ENCODE peak calls at places on chromosomes 6 and 20, in six cellular contexts. One of them, this sample, is unnamed.

GRCh38 chr20:4065405-4065841 is 50.1 kb upstream of the RNF24 start:
- DNase-seq in GM18507: no peak
- DNase-seq in DMS153: no peak
- DNase-seq in stimulated activated CD4-positive, alpha-beta T cell treated with anti-CD3 and anti-CD28 coated beads, Interleukin-15, amount 100 ng/mL, for 24 hours: no peak
- DNase-seq in ureter: no peak
- DNase-seq in activated gamma-delta T cell treated with Interleukin-2 at 50 U/mL for 16 hours: no peak
- DNase-seq in this sample: peak

GRCh38 chr6:6547111-6547879 is 41.2 kb upstream of the LY86 start:
- DNase-seq in DMS153: peak
- DNase-seq in GM18507: peak
- DNase-seq in activated gamma-delta T cell treated with Interleukin-2 at 50 U/mL for 16 hours: peak
- DNase-seq in stimulated activated CD4-positive, alpha-beta T cell treated with anti-CD3 and anti-CD28 coated beads, Interleukin-15, amount 100 ng/mL, for 24 hours: peak
- DNase-seq in ureter: peak
- DNase-seq in this sample: peak

GRCh38 chr20:44071057-44071456 is 115.9 kb downstream of the JPH2 start:
- DNase-seq in DMS153: no peak
- DNase-seq in stimulated activated CD4-positive, alpha-beta T cell treated with anti-CD3 and anti-CD28 coated beads, Interleukin-15, amount 100 ng/mL, for 24 hours: no peak
- DNase-seq in GM18507: no peak
- DNase-seq in activated gamma-delta T cell treated with Interleukin-2 at 50 U/mL for 16 hours: no peak
- DNase-seq in ureter: peak
- DNase-seq in this sample: no peak

GRCh38 chr20:18144541-18145099 is 7.0 kb downstream of the KAT14 start:
- DNase-seq in DMS153: no peak
- DNase-seq in activated gamma-delta T cell treated with Interleukin-2 at 50 U/mL for 16 hours: no peak
- DNase-seq in GM18507: no peak
- DNase-seq in ureter: no peak
- DNase-seq in stimulated activated CD4-positive, alpha-beta T cell treated with anti-CD3 and anti-CD28 coated beads, Interleukin-15, amount 100 ng/mL, for 24 hours: no peak
- DNase-seq in this sample: no peak

GRCh38 chr6:9103876-9104521 is 668.7 kb upstream of the SLC35B3 start:
- DNase-seq in GM18507: no peak
- DNase-seq in DMS153: no peak
- DNase-seq in ureter: no peak
- DNase-seq in activated gamma-delta T cell treated with Interleukin-2 at 50 U/mL for 16 hours: no peak
- DNase-seq in stimulated activated CD4-positive, alpha-beta T cell treated with anti-CD3 and anti-CD28 coated beads, Interleukin-15, amount 100 ng/mL, for 24 hours: no peak
- DNase-seq in this sample: no peak

GRCh38 chr6:38973178-38974057 is 75.2 kb upstream of the GLP1R start:
- DNase-seq in activated gamma-delta T cell treated with Interleukin-2 at 50 U/mL for 16 hours: no peak
- DNase-seq in DMS153: peak
- DNase-seq in GM18507: no peak
- DNase-seq in stimulated activated CD4-positive, alpha-beta T cell treated with anti-CD3 and anti-CD28 coated beads, Interleukin-15, amount 100 ng/mL, for 24 hours: peak
- DNase-seq in ureter: no peak
- DNase-seq in this sample: peak

GRCh38 chr6:154921482-154921881 is 73.6 kb upstream of the TIAM2 start:
- DNase-seq in activated gamma-delta T cell treated with Interleukin-2 at 50 U/mL for 16 hours: no peak
- DNase-seq in ureter: no peak
- DNase-seq in DMS153: no peak
- DNase-seq in stimulated activated CD4-positive, alpha-beta T cell treated with anti-CD3 and anti-CD28 coated beads, Interleukin-15, amount 100 ng/mL, for 24 hours: no peak
- DNase-seq in GM18507: no peak
- DNase-seq in this sample: no peak

GRCh38 chr6:150741633-150742200 is 123.8 kb upstream of the MTHFD1L start:
- DNase-seq in GM18507: no peak
- DNase-seq in DMS153: no peak
- DNase-seq in stimulated activated CD4-positive, alpha-beta T cell treated with anti-CD3 and anti-CD28 coated beads, Interleukin-15, amount 100 ng/mL, for 24 hours: peak
- DNase-seq in ureter: no peak
- DNase-seq in activated gamma-delta T cell treated with Interleukin-2 at 50 U/mL for 16 hours: no peak
- DNase-seq in this sample: no peak

GRCh38 chr6:111631930-111632460 is 26.3 kb upstream of the TRAF3IP2 start:
- DNase-seq in activated gamma-delta T cell treated with Interleukin-2 at 50 U/mL for 16 hours: no peak
- DNase-seq in ureter: no peak
- DNase-seq in GM18507: no peak
- DNase-seq in DMS153: no peak
- DNase-seq in stimulated activated CD4-positive, alpha-beta T cell treated with anti-CD3 and anti-CD28 coated beads, Interleukin-15, amount 100 ng/mL, for 24 hours: no peak
- DNase-seq in this sample: peak

GRCh38 chr20:59182401-59183044 is 18.9 kb downstream of the ZNF831 start:
- DNase-seq in GM18507: no peak
- DNase-seq in activated gamma-delta T cell treated with Interleukin-2 at 50 U/mL for 16 hours: no peak
- DNase-seq in stimulated activated CD4-positive, alpha-beta T cell treated with anti-CD3 and anti-CD28 coated beads, Interleukin-15, amount 100 ng/mL, for 24 hours: no peak
- DNase-seq in ureter: no peak
- DNase-seq in DMS153: no peak
- DNase-seq in this sample: no peak

GRCh38 chr6:158642805-158643489 is 1.6 kb downstream of the DYNLT1 start:
- DNase-seq in DMS153: no peak
- DNase-seq in ureter: peak
- DNase-seq in stimulated activated CD4-positive, alpha-beta T cell treated with anti-CD3 and anti-CD28 coated beads, Interleukin-15, amount 100 ng/mL, for 24 hours: no peak
- DNase-seq in activated gamma-delta T cell treated with Interleukin-2 at 50 U/mL for 16 hours: no peak
- DNase-seq in GM18507: no peak
- DNase-seq in this sample: peak

GRCh38 chr6:123352279-123352678 is 284.5 kb downstream of the TRDN start:
- DNase-seq in GM18507: no peak
- DNase-seq in stimulated activated CD4-positive, alpha-beta T cell treated with anti-CD3 and anti-CD28 coated beads, Interleukin-15, amount 100 ng/mL, for 24 hours: no peak
- DNase-seq in DMS153: no peak
- DNase-seq in activated gamma-delta T cell treated with Interleukin-2 at 50 U/mL for 16 hours: no peak
- DNase-seq in ureter: no peak
- DNase-seq in this sample: no peak

GRCh38 chr6:77106992-77107391 is 356.3 kb downstream of the HTR1B start:
- DNase-seq in ureter: no peak
- DNase-seq in activated gamma-delta T cell treated with Interleukin-2 at 50 U/mL for 16 hours: no peak
- DNase-seq in DMS153: no peak
- DNase-seq in stimulated activated CD4-positive, alpha-beta T cell treated with anti-CD3 and anti-CD28 coated beads, Interleukin-15, amount 100 ng/mL, for 24 hours: no peak
- DNase-seq in GM18507: no peak
- DNase-seq in this sample: peak

GRCh38 chr6:13655700-13656099 is 40.6 kb downstream of the NOL7 start:
- DNase-seq in ureter: no peak
- DNase-seq in GM18507: no peak
- DNase-seq in DMS153: no peak
- DNase-seq in stimulated activated CD4-positive, alpha-beta T cell treated with anti-CD3 and anti-CD28 coated beads, Interleukin-15, amount 100 ng/mL, for 24 hours: no peak
- DNase-seq in activated gamma-delta T cell treated with Interleukin-2 at 50 U/mL for 16 hours: no peak
- DNase-seq in this sample: no peak

GRCh38 chr6:152636675-152637421 is at the start of gene SYNE1:
- DNase-seq in activated gamma-delta T cell treated with Interleukin-2 at 50 U/mL for 16 hours: peak
- DNase-seq in GM18507: no peak
- DNase-seq in ureter: peak
- DNase-seq in stimulated activated CD4-positive, alpha-beta T cell treated with anti-CD3 and anti-CD28 coated beads, Interleukin-15, amount 100 ng/mL, for 24 hours: peak
- DNase-seq in DMS153: no peak
- DNase-seq in this sample: peak

GRCh38 chr6:28446818-28447511 is 3.7 kb upstream of the ZSCAN23 start:
- DNase-seq in activated gamma-delta T cell treated with Interleukin-2 at 50 U/mL for 16 hours: no peak
- DNase-seq in stimulated activated CD4-positive, alpha-beta T cell treated with anti-CD3 and anti-CD28 coated beads, Interleukin-15, amount 100 ng/mL, for 24 hours: peak
- DNase-seq in GM18507: no peak
- DNase-seq in DMS153: no peak
- DNase-seq in ureter: no peak
- DNase-seq in this sample: peak

GRCh38 chr6:52839124-52840055 is 1.2 kb downstream of the GSTA5 start:
- DNase-seq in activated gamma-delta T cell treated with Interleukin-2 at 50 U/mL for 16 hours: peak
- DNase-seq in ureter: no peak
- DNase-seq in DMS153: peak
- DNase-seq in GM18507: peak
- DNase-seq in stimulated activated CD4-positive, alpha-beta T cell treated with anti-CD3 and anti-CD28 coated beads, Interleukin-15, amount 100 ng/mL, for 24 hours: peak
- DNase-seq in this sample: peak

GRCh38 chr6:56863366-56863765 is 91.5 kb upstream of the BEND6 start:
- DNase-seq in activated gamma-delta T cell treated with Interleukin-2 at 50 U/mL for 16 hours: no peak
- DNase-seq in GM18507: no peak
- DNase-seq in stimulated activated CD4-positive, alpha-beta T cell treated with anti-CD3 and anti-CD28 coated beads, Interleukin-15, amount 100 ng/mL, for 24 hours: no peak
- DNase-seq in DMS153: no peak
- DNase-seq in ureter: no peak
- DNase-seq in this sample: peak

GRCh38 chr20:59752704-59753460 is 148.5 kb downstream of the PHACTR3 start:
- DNase-seq in DMS153: no peak
- DNase-seq in ureter: no peak
- DNase-seq in stimulated activated CD4-positive, alpha-beta T cell treated with anti-CD3 and anti-CD28 coated beads, Interleukin-15, amount 100 ng/mL, for 24 hours: no peak
- DNase-seq in activated gamma-delta T cell treated with Interleukin-2 at 50 U/mL for 16 hours: no peak
- DNase-seq in GM18507: no peak
- DNase-seq in this sample: peak

GRCh38 chr6:30264731-30265130 is 51.5 kb upstream of the TRIM26 start:
- DNase-seq in GM18507: no peak
- DNase-seq in DMS153: no peak
- DNase-seq in activated gamma-delta T cell treated with Interleukin-2 at 50 U/mL for 16 hours: no peak
- DNase-seq in ureter: no peak
- DNase-seq in stimulated activated CD4-positive, alpha-beta T cell treated with anti-CD3 and anti-CD28 coated beads, Interleukin-15, amount 100 ng/mL, for 24 hours: no peak
- DNase-seq in this sample: no peak

GRCh38 chr20:41171736-41172295 is 34.5 kb downstream of the PLCG1 start:
- DNase-seq in DMS153: no peak
- DNase-seq in activated gamma-delta T cell treated with Interleukin-2 at 50 U/mL for 16 hours: no peak
- DNase-seq in stimulated activated CD4-positive, alpha-beta T cell treated with anti-CD3 and anti-CD28 coated beads, Interleukin-15, amount 100 ng/mL, for 24 hours: peak
- DNase-seq in GM18507: no peak
- DNase-seq in ureter: peak
- DNase-seq in this sample: no peak

GRCh38 chr6:43758617-43759050 is 11.4 kb upstream of the VEGFA start:
- DNase-seq in ureter: no peak
- DNase-seq in GM18507: no peak
- DNase-seq in stimulated activated CD4-positive, alpha-beta T cell treated with anti-CD3 and anti-CD28 coated beads, Interleukin-15, amount 100 ng/mL, for 24 hours: peak
- DNase-seq in DMS153: no peak
- DNase-seq in activated gamma-delta T cell treated with Interleukin-2 at 50 U/mL for 16 hours: no peak
- DNase-seq in this sample: no peak

GRCh38 chr6:52522151-52522626 is 54.7 kb downstream of the TRAM2 start:
- DNase-seq in stimulated activated CD4-positive, alpha-beta T cell treated with anti-CD3 and anti-CD28 coated beads, Interleukin-15, amount 100 ng/mL, for 24 hours: no peak
- DNase-seq in DMS153: no peak
- DNase-seq in ureter: no peak
- DNase-seq in GM18507: no peak
- DNase-seq in activated gamma-delta T cell treated with Interleukin-2 at 50 U/mL for 16 hours: no peak
- DNase-seq in this sample: peak

GRCh38 chr6:228881-229651 is 63.2 kb upstream of the DUSP22 start:
- DNase-seq in GM18507: no peak
- DNase-seq in DMS153: no peak
- DNase-seq in activated gamma-delta T cell treated with Interleukin-2 at 50 U/mL for 16 hours: no peak
- DNase-seq in ureter: no peak
- DNase-seq in stimulated activated CD4-positive, alpha-beta T cell treated with anti-CD3 and anti-CD28 coated beads, Interleukin-15, amount 100 ng/mL, for 24 hours: no peak
- DNase-seq in this sample: no peak

GRCh38 chr6:148999921-149000589 is 253.2 kb downstream of the UST start:
- DNase-seq in DMS153: no peak
- DNase-seq in GM18507: no peak
- DNase-seq in ureter: peak
- DNase-seq in stimulated activated CD4-positive, alpha-beta T cell treated with anti-CD3 and anti-CD28 coated beads, Interleukin-15, amount 100 ng/mL, for 24 hours: no peak
- DNase-seq in activated gamma-delta T cell treated with Interleukin-2 at 50 U/mL for 16 hours: no peak
- DNase-seq in this sample: peak

GRCh38 chr6:22880686-22881433 is 311.5 kb downstream of the HDGFL1 start:
- DNase-seq in GM18507: no peak
- DNase-seq in ureter: no peak
- DNase-seq in DMS153: no peak
- DNase-seq in activated gamma-delta T cell treated with Interleukin-2 at 50 U/mL for 16 hours: no peak
- DNase-seq in stimulated activated CD4-positive, alpha-beta T cell treated with anti-CD3 and anti-CD28 coated beads, Interleukin-15, amount 100 ng/mL, for 24 hours: no peak
- DNase-seq in this sample: peak

GRCh38 chr6:109240370-109241084 is 141.7 kb downstream of the CD164 start:
- DNase-seq in DMS153: no peak
- DNase-seq in activated gamma-delta T cell treated with Interleukin-2 at 50 U/mL for 16 hours: no peak
- DNase-seq in stimulated activated CD4-positive, alpha-beta T cell treated with anti-CD3 and anti-CD28 coated beads, Interleukin-15, amount 100 ng/mL, for 24 hours: no peak
- DNase-seq in GM18507: no peak
- DNase-seq in ureter: no peak
- DNase-seq in this sample: no peak

This sample was measured in RPMI7951.